ENCODE peak calls at places on chromosomes 6 and 20, in six cellular contexts. U is fibroblast of lung; C is cardiac muscle cell; W is CD4-positive, CD25-positive, alpha-beta regulatory T cell; N is GM23338; E is endodermal cell. Q is an unnamed sample.

GRCh38 chr20:10502098-10502526 is 67.0 kb downstream of the SLX4IP start:
- DNase-seq in W (no peak), C (no peak), E (no peak), U (no peak), N (no peak), Q (no peak)

GRCh38 chr6:25701807-25702206 is 49.8 kb downstream of the SCGN start:
- DNase-seq in N (no peak), W (no peak), E (no peak), U (no peak), C (no peak), Q (no peak)

GRCh38 chr6:104473021-104473429 is 386.7 kb downstream of the HACE1 start:
- DNase-seq in N (peak; percentile 71), W (no peak), U (no peak), C (no peak), E (peak; percentile 88), Q (no peak)

GRCh38 chr6:13435477-13435876 is 51.9 kb downstream of the GFOD1 start:
- DNase-seq in E (peak; percentile 12), W (no peak), N (no peak), U (no peak), C (no peak), Q (no peak)

GRCh38 chr6:1630771-1631217 is 21.1 kb downstream of the FOXC1 start:
- DNase-seq in U (no peak), W (no peak), C (peak; percentile 78), N (no peak), E (peak; percentile 44), Q (no peak)

GRCh38 chr6:139030539-139030938 is 2.0 kb downstream of the ABRACL start:
- DNase-seq in U (no peak), E (no peak), N (no peak), C (no peak), W (no peak), Q (no peak)

GRCh38 chr20:35404614-35405259 is 7.0 kb downstream of the UQCC1 start:
- DNase-seq in E (no peak), N (no peak), W (no peak), U (no peak), C (no peak), Q (no peak)

GRCh38 chr6:105204331-105204730 is 24.5 kb upstream of the POPDC3 start:
- DNase-seq in C (no peak), E (no peak), W (no peak), N (no peak), U (no peak), Q (no peak)

GRCh38 chr20:53303361-53303760 is 290.3 kb downstream of the ZNF217 start:
- DNase-seq in E (no peak), C (no peak), U (no peak), N (no peak), W (no peak), Q (no peak)

GRCh38 chr6:119192200-119192599 is 113.7 kb upstream of the FAM184A start:
- DNase-seq in E (no peak), C (no peak), N (no peak), W (no peak), U (no peak), Q (no peak)

GRCh38 chr6:117555882-117556498 is 46.3 kb downstream of the GOPC start:
- DNase-seq in C (peak; percentile 49), N (peak; percentile 40), W (peak; percentile 45), U (peak; percentile 52), E (peak; percentile 70), Q (no peak)

GRCh38 chr6:110934499-110934898 is 24.0 kb upstream of the GTF3C6 start:
- DNase-seq in W (no peak), E (no peak), U (no peak), C (no peak), N (no peak), Q (no peak)

GRCh38 chr20:47456041-47456537 is 45.6 kb upstream of the NCOA3 start:
- DNase-seq in U (no peak), C (no peak), W (no peak), E (no peak), N (no peak), Q (no peak)

GRCh38 chr20:47454298-47455132 is 47.2 kb upstream of the NCOA3 start:
- DNase-seq in N (no peak), U (no peak), W (no peak), C (peak; percentile 54), E (peak; percentile 59), Q (no peak)

GRCh38 chr20:47456952-47457724 is 44.5 kb upstream of the NCOA3 start:
- DNase-seq in U (peak; percentile 23), C (peak; percentile 68), E (no peak), W (no peak), N (no peak), Q (no peak)

GRCh38 chr20:47453167-47453782 is 48.4 kb upstream of the NCOA3 start:
- DNase-seq in E (no peak), N (no peak), U (peak; percentile 77), W (no peak), C (peak; percentile 79), Q (no peak)

GRCh38 chr20:47455133-47456040 is 46.3 kb upstream of the NCOA3 start:
- DNase-seq in C (peak; percentile 36), W (no peak), E (no peak), N (no peak), U (peak; percentile 24), Q (no peak)
- H3K27ac ChIP-seq in C (no peak overlapping the region), W (no peak overlapping the region), E (no peak overlapping the region), N (peak overlapping the region; percentile 4), U (no peak overlapping the region), Q (peak overlapping the region; percentile 61)

DNA sequence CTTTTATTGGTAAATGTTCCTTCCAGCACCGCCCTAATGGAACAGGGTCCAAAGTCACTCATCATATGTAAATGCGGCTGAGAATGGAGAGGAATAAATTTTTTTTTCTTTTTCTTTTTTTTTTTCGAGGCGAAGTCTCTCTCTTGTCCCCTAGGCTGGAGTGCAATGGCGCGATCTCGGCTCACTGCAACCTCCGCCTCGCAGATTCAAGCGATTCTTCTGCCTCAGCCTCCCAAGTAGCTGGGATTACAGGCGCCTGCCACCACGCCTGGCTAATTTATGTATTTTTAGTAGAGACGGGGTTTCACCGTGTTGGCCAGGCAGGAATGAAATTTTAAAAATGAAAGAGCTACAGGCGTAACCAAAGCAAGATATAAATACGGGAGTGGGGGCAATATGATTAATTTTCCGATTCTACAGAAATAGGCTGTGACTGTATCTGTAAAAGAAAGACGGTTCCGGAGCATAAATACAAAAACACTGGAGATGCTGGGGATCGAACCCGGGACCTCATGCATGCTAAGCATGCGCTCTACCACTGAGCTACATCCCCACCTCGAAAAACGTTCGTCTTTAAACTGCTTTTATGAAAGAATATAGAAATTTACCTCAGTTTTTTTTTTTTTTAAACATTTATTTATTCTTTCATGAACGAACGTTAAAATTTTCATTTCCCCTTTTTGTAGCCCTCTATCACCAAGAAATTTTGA is 132.2 kb downstream of the GPX5 start:
- DNase-seq in E (peak; percentile 82), N (peak; percentile 77), U (peak; percentile 79), C (peak; percentile 74), W (peak; percentile 5), Q (no peak)
- H3K4me3 ChIP-seq in E (peak overlapping the region; percentile 93), N (peak overlapping the region; percentile 73), U (peak overlapping the region; percentile 36), C (peak overlapping the region; percentile 94), W (peak overlapping the region; percentile 54), Q (peak overlapping the region; percentile 31)

GRCh38 chr6:170269151-170269872 is 21.6 kb downstream of the DLL1 start:
- DNase-seq in U (no peak), W (no peak), N (no peak), C (no peak), E (peak; percentile 88), Q (no peak)
- H3K27ac ChIP-seq in U (no peak overlapping the region), W (no peak overlapping the region), N (no peak overlapping the region), C (no peak overlapping the region), E (peak overlapping the region; percentile 9), Q (no peak overlapping the region)

DNA sequence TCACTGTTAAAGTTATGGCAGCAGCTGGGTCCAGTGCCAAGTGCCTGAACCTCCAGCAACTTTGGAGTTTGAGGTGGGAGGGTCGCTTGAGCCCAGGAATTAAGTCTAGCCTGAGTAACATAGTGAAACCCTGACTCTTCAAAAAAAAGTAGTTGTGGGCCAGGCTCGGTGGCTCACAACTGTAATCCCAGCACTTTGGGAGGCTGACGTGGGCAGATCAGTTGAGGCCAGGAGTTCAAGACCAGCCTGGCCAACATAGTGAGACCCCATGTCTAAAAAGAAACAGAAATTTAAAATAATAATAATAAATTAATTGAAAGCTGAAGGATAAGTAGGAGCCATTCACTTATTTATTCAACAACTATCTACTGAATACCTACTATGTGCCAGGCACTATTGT is 33.8 kb downstream of the FKBP5 start:
- DNase-seq in N (no peak), W (no peak), C (no peak), U (no peak), E (no peak), Q (no peak)
- H3K4me3 ChIP-seq in N (no peak overlapping the region), W (no peak overlapping the region), C (no peak overlapping the region), U (no peak overlapping the region), E (no peak overlapping the region), Q (no peak overlapping the region)

DNA sequence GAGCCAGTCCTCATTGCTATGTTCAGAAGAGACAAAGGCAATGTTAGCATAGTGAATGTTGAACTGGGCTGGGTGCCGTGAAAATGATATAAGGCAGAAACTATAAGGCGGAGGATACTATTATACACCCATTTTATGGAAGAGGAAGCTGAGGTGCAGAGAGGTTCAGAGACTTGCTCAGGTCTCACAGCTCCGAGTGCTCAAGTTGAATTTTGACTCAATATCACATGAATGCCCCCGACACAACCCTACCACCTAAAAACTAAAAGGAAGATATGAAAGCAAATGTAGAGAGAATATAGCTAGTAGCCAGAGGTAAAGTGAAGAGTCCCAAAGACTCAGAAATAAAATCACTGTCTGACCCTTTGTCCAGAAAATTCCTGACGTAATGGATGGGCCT is 56.7 kb downstream of the PPP1R16B start:
- DNase-seq in E (no peak), W (no peak), U (no peak), N (no peak), C (no peak), Q (no peak)
- H3K27ac ChIP-seq in E (no peak overlapping the region), W (peak overlapping the region; percentile 14), U (no peak overlapping the region), N (no peak overlapping the region), C (no peak overlapping the region), Q (no peak overlapping the region)

GRCh38 chr6:23736577-23736976 is 389.4 kb upstream of the NRSN1 start:
- DNase-seq in N (no peak), U (no peak), C (no peak), W (no peak), E (no peak), Q (no peak)

GRCh38 chr6:23731609-23732008 is 394.4 kb upstream of the NRSN1 start:
- DNase-seq in C (no peak), U (no peak), N (no peak), E (no peak), W (no peak), Q (no peak)

GRCh38 chr6:23735151-23735550 is 390.9 kb upstream of the NRSN1 start:
- DNase-seq in N (no peak), U (no peak), W (no peak), E (no peak), C (no peak), Q (no peak)
- H3K4me3 ChIP-seq in N (no peak overlapping the region), U (no peak overlapping the region), W (no peak overlapping the region), E (no peak overlapping the region), C (no peak overlapping the region), Q (no peak overlapping the region)

GRCh38 chr6:91608428-91608827 is 1021.6 kb upstream of the MAP3K7 start:
- DNase-seq in U (no peak), C (no peak), W (no peak), N (peak; percentile 9), E (no peak), Q (no peak)
- H3K27ac ChIP-seq in U (no peak overlapping the region), C (no peak overlapping the region), W (no peak overlapping the region), N (no peak overlapping the region), E (no peak overlapping the region), Q (no peak overlapping the region)

Q was measured in upper lobe of right lung.